ENCODE peak calls at places on chromosomes 6 and 20, in six cellular contexts. W is MM.1S, G is fibroblast of pulmonary artery, T is HL-60, N is Panc1, K is fibroblast of lung. X is an unnamed sample.

GRCh38 chr6:157800420-157801237 is 22.4 kb upstream of the SNX9 start:
- DNase-seq in W (peak; percentile 24), G (peak; percentile 75), T (no peak), N (no peak), K (peak; percentile 69), X (peak; percentile 83)

GRCh38 chr20:15100506-15101160 is 763.2 kb upstream of the FLRT3 start:
- DNase-seq in W (no peak), G (no peak), T (no peak), N (no peak), K (peak; percentile 8), X (peak; percentile 46)

GRCh38 chr6:26235240-26235730 is 129.7 kb upstream of the BTN3A2 start:
- DNase-seq in W (peak; percentile 15), G (peak; percentile 41), T (no peak), N (no peak), K (no peak), X (peak; percentile 36)

GRCh38 chr20:40897177-40897700 is 131.4 kb upstream of the TOP1 start:
- DNase-seq in W (no peak), G (no peak), T (no peak), N (no peak), K (no peak), X (peak; percentile 17)

GRCh38 chr6:17585766-17586502 is 14.2 kb upstream of the FAM8A1 start:
- DNase-seq in W (no peak), G (no peak), T (peak; percentile 21), N (no peak), K (peak; percentile 8), X (peak; percentile 12)

GRCh38 chr6:38713812-38714211 is 1.3 kb upstream of the DNAH8 start:
- DNase-seq in W (peak; percentile 48), G (no peak), T (peak; percentile 87), N (no peak), K (no peak), X (no peak)

GRCh38 chr6:1127597-1128288 is 184.2 kb upstream of the FOXQ1 start:
- DNase-seq in W (no peak), G (no peak), T (no peak), N (no peak), K (no peak), X (no peak)

GRCh38 chr6:140857734-140858380 is 1274.9 kb upstream of the GJE1 start:
- DNase-seq in W (no peak), G (peak; percentile 96), T (no peak), N (peak; percentile 64), K (peak; percentile 90), X (peak; percentile 99)

GRCh38 chr20:19770375-19770774 is 12.3 kb downstream of the RIN2 start:
- DNase-seq in W (no peak), G (no peak), T (no peak), N (no peak), K (no peak), X (no peak)

GRCh38 chr20:60266184-60266823 is 308.1 kb downstream of the CDH26 start:
- DNase-seq in W (no peak), G (no peak), T (peak; percentile 57), N (no peak), K (no peak), X (no peak)

GRCh38 chr6:7232351-7232750 is 80.6 kb downstream of the SSR1 start:
- DNase-seq in W (no peak), G (peak; percentile 35), T (no peak), N (no peak), K (no peak), X (peak; percentile 47)

GRCh38 chr20:38357653-38358207 is 11.4 kb downstream of the LBP start:
- DNase-seq in W (no peak), G (no peak), T (no peak), N (no peak), K (peak; percentile 28), X (no peak)

GRCh38 chr20:19682249-19682648 is 75.8 kb upstream of the RIN2 start:
- DNase-seq in W (no peak), G (no peak), T (no peak), N (no peak), K (no peak), X (no peak)

GRCh38 chr20:63498950-63499332 is at the start of gene EEF1A2:
- DNase-seq in W (no peak), G (no peak), T (no peak), N (no peak), K (no peak), X (no peak)

GRCh38 chr20:32961956-32962517 is 42.2 kb downstream of the SUN5 start:
- DNase-seq in W (no peak), G (no peak), T (no peak), N (no peak), K (no peak), X (no peak)

GRCh38 chr6:167995731-167996151 is 1.7 kb upstream of the KIF25 start:
- DNase-seq in W (no peak), G (no peak), T (no peak), N (no peak), K (no peak), X (no peak)

GRCh38 chr20:49278036-49278816 is at the start of gene ZNFX1:
- DNase-seq in W (peak; percentile 98), G (peak; percentile 98), T (peak; percentile 99), N (peak; percentile 95), K (peak; percentile 94), X (peak; percentile 98)

GRCh38 chr6:158018370-158018771 is 36.7 kb downstream of the SYNJ2 start:
- DNase-seq in W (no peak), G (peak; percentile 83), T (no peak), N (no peak), K (peak; percentile 57), X (peak; percentile 50)

GRCh38 chr20:12924126-12924525 is 84.6 kb upstream of the SPTLC3 start:
- DNase-seq in W (no peak), G (no peak), T (no peak), N (no peak), K (no peak), X (no peak)

GRCh38 chr6:91173651-91174050 is 586.8 kb upstream of the MAP3K7 start:
- DNase-seq in W (no peak), G (no peak), T (no peak), N (no peak), K (no peak), X (no peak)

GRCh38 chr20:38651154-38651553 is 49.5 kb downstream of the ARHGAP40 start:
- DNase-seq in W (no peak), G (no peak), T (no peak), N (no peak), K (no peak), X (no peak)

GRCh38 chr20:25040438-25040831 is 17.5 kb downstream of the ACSS1 start:
- DNase-seq in W (no peak), G (peak; percentile 85), T (no peak), N (no peak), K (peak; percentile 78), X (peak; percentile 94)

GRCh38 chr6:137043710-137044365 is 927 bp downstream of the IL20RA start:
- DNase-seq in W (peak; percentile 39), G (peak; percentile 43), T (no peak), N (peak; percentile 4), K (peak; percentile 48), X (peak; percentile 43)

GRCh38 chr6:157955675-157956074 is 26.0 kb upstream of the SYNJ2 start:
- DNase-seq in W (no peak), G (no peak), T (no peak), N (no peak), K (no peak), X (no peak)

GRCh38 chr6:98842489-98843180 is 8.3 kb downstream of the POU3F2 start:
- DNase-seq in W (no peak), G (no peak), T (no peak), N (no peak), K (peak; percentile 46), X (no peak)

GRCh38 chr20:32027653-32028052 is 17.4 kb downstream of the CCM2L start:
- DNase-seq in W (no peak), G (no peak), T (no peak), N (no peak), K (no peak), X (no peak)

GRCh38 chr6:22966711-22967110 is 397.3 kb downstream of the HDGFL1 start:
- DNase-seq in W (no peak), G (no peak), T (no peak), N (no peak), K (no peak), X (no peak)

GRCh38 chr20:64152906-64153305 is 11.3 kb upstream of the MYT1 start:
- DNase-seq in W (no peak), G (no peak), T (no peak), N (no peak), K (no peak), X (no peak)

GRCh38 chr6:168208854-168209253 is 110.7 kb downstream of the DACT2 start:
- DNase-seq in W (no peak), G (no peak), T (no peak), N (no peak), K (no peak), X (no peak)

GRCh38 chr20:22584922-22585785 is 782 bp upstream of the FOXA2 start:
- DNase-seq in W (no peak), G (no peak), T (no peak), N (no peak), K (no peak), X (no peak)
- H3K4me3 ChIP-seq in W (no peak overlapping the region), G (no peak overlapping the region), T (no peak overlapping the region), N (peak overlapping the region; percentile 73), K (no peak overlapping the region), X (no peak overlapping the region)

DNA sequence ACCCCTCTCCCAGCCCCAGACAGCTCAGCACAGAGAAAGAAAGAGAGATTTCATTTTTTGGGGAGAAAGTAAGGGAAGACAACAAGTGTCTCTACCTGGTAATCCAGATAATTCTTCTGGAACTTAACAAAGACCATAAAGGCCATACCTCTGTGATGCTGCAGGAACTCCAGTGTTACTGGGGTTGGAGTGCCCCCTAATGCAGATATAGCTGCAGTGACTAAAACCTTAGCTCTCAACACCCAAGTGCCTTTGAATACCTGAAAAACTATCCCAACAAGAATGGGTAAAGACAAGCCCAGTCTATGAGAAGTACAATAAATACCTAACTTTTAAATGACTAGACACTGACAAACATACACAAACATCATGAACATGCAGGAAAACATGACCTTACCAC is 365.3 kb upstream of the PTCHD4 start:
- DNase-seq in W (no peak), G (peak; percentile 52), T (no peak), N (no peak), K (peak; percentile 13), X (peak; percentile 76)
- TF ChIP-seq CTCF in W (no peak), G (peak; percentile 56), T (no peak), N (no peak), K (no peak), X (peak; percentile 77)

DNA sequence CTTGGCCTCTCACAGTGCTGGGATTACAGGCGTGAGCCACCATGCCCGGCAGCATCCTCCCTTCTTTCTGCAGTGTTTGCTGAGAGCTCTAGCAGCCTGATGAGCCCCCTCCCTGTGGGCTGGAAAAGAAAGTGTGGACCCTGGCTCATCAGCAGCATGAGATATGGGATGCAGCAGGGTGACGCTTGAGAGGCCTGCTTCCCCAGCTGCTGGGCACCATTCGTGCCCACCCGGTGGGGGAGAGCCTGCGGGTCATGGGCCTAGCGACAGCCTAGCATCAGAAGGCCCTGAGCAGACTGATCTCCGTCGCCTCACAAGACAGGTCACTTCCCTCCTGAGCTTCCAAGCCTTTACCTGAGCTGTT is 16.0 kb upstream of the CCDC167 start:
- DNase-seq in W (no peak), G (no peak), T (no peak), N (no peak), K (no peak), X (no peak)
- H3K4me3 ChIP-seq in W (no peak overlapping the region), G (no peak overlapping the region), T (no peak overlapping the region), N (no peak overlapping the region), K (no peak overlapping the region), X (no peak overlapping the region)

DNA sequence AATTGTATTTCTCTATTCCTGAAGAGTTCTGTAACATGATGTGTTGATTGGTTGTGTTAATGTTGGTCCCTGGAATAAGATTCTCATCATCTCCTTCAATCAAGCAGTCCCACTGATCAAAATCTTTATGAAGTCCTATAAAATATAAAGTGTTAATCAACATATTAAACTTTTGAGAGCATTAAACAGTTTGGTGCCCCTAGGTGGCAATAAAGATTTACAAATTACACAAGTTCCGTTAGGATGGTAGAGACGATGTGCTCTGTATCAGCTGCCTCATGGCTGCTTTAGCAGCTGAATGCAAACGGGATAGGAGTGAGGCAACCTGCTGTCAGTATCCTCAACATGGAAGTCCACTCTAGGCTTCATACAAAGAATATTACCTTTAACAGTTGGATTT is 16.9 kb downstream of the TDRD6 start:
- DNase-seq in W (no peak), G (peak; percentile 40), T (peak; percentile 42), N (no peak), K (peak; percentile 33), X (peak; percentile 50)
- TF ChIP-seq CTCF in W (no peak), G (no peak), T (no peak), N (peak; percentile 21), K (no peak), X (peak; percentile 10)